ENCODE peak calls at places on chromosomes 6 and 20, in ten cellular contexts. T is psoas muscle; N is fibroblast of lung; W is mesendoderm; U is heart left ventricle; Z is adrenal gland; G is uterus; P is cardiac muscle cell; M is CD8-positive, alpha-beta T cell; O is mammary epithelial cell. I is an unnamed sample.

GRCh38 chr6:53635322-53635721 is 30.2 kb downstream of the KLHL31 start:
- DNase-seq in T (no peak), P (peak; percentile 3), G (no peak), W (no peak), M (no peak), O (peak; percentile 65), U (no peak), Z (no peak), N (no peak), I (no peak)

GRCh38 chr20:64241061-64241460 is 14.5 kb upstream of the PCMTD2 start:
- DNase-seq in P (no peak), G (no peak), O (no peak), U (peak; percentile 17), T (peak; percentile 35), N (no peak), M (no peak), W (no peak), Z (peak; percentile 7), I (no peak)

GRCh38 chr6:31609519-31610406 is 5.3 kb upstream of the AIF1 start:
- DNase-seq in O (no peak), U (no peak), N (no peak), P (peak; percentile 56), M (no peak), G (no peak), W (no peak), T (no peak), Z (no peak), I (no peak)

GRCh38 chr6:30111266-30111856 is 1.5 kb downstream of the TRIM31 start:
- DNase-seq in T (no peak), Z (no peak), O (no peak), W (no peak), G (no peak), M (no peak), P (no peak), N (no peak), U (no peak), I (no peak)

GRCh38 chr6:160462551-160463109 is 114.5 kb downstream of the SLC22A3 start:
- DNase-seq in W (no peak), G (no peak), Z (no peak), P (peak; percentile 87), O (peak; percentile 82), M (peak; percentile 54), U (no peak), N (peak; percentile 95), T (no peak), I (peak; percentile 18)

GRCh38 chr20:63292904-63293303 is at the start of gene COL20A1:
- DNase-seq in U (peak; percentile 40), N (no peak), G (no peak), P (no peak), O (no peak), M (no peak), T (no peak), W (no peak), Z (no peak), I (no peak)

GRCh38 chr20:64145458-64146300 is 18.6 kb upstream of the MYT1 start:
- DNase-seq in N (no peak), G (no peak), O (no peak), T (no peak), Z (no peak), W (peak; percentile 21), P (no peak), U (peak; percentile 47), M (no peak), I (no peak)

GRCh38 chr20:44326391-44327159 is 10.3 kb upstream of the R3HDML start:
- DNase-seq in P (no peak), O (no peak), N (no peak), G (no peak), W (peak; percentile 27), U (no peak), M (no peak), T (no peak), Z (no peak), I (no peak)

GRCh38 chr6:6131492-6132109 is 124.9 kb upstream of the NRN1 start:
- DNase-seq in U (no peak), P (no peak), T (no peak), G (no peak), M (no peak), Z (no peak), O (peak; percentile 21), W (peak; percentile 84), N (no peak), I (no peak)

GRCh38 chr6:14448246-14448645 is 330.7 kb downstream of the CD83 start:
- DNase-seq in U (no peak), N (no peak), P (no peak), W (no peak), Z (no peak), T (no peak), M (no peak), O (no peak), G (no peak), I (no peak)
- H3K4me1 ChIP-seq in U (no peaks in the 10 kb centered on the region), N (no peaks in the 10 kb centered on the region), P (no peaks in the 10 kb centered on the region), W (no peaks in the 10 kb centered on the region), Z (no peaks in the 10 kb centered on the region), T (no peaks in the 10 kb centered on the region), M (peaks cover 13% of the 10 kb centered on the region), O (no peaks in the 10 kb centered on the region), G (no peaks in the 10 kb centered on the region), I (peaks cover 24% of the 10 kb centered on the region)

GRCh38 chr6:149728499-149729234 is 10.8 kb upstream of the LATS1 start:
- DNase-seq in P (no peak), Z (no peak), U (no peak), W (peak; percentile 48), T (no peak), O (no peak), N (no peak), M (no peak), G (no peak), I (no peak)

GRCh38 chr6:149723262-149723661 is 5.4 kb upstream of the LATS1 start:
- DNase-seq in G (no peak), Z (no peak), O (no peak), T (no peak), U (no peak), P (no peak), M (no peak), N (no peak), W (no peak), I (no peak)

GRCh38 chr6:149723771-149724417 is 6.0 kb upstream of the LATS1 start:
- DNase-seq in O (peak; percentile 74), P (peak; percentile 87), G (no peak), N (peak; percentile 72), M (peak; percentile 27), Z (peak; percentile 74), T (no peak), U (no peak), W (peak; percentile 66), I (no peak)

GRCh38 chr6:149725785-149726184 is 7.9 kb upstream of the LATS1 start:
- DNase-seq in Z (no peak), M (no peak), O (no peak), P (no peak), G (no peak), T (no peak), W (no peak), N (no peak), U (no peak), I (no peak)

GRCh38 chr6:149727793-149728498 is 10.0 kb upstream of the LATS1 start:
- DNase-seq in N (no peak), O (no peak), W (no peak), T (no peak), M (no peak), U (no peak), G (no peak), Z (no peak), P (no peak), I (no peak)
- H3K27me3 ChIP-seq in N (no peaks in the 10 kb centered on the region), O (no peaks in the 10 kb centered on the region), W (no peaks in the 10 kb centered on the region), T (no peaks in the 10 kb centered on the region), M (no peaks in the 10 kb centered on the region), U (no peaks in the 10 kb centered on the region), G (no peaks in the 10 kb centered on the region), Z (no peaks in the 10 kb centered on the region), P (no peaks in the 10 kb centered on the region), I (no peaks in the 10 kb centered on the region)

GRCh38 chr6:41352396-41352795 is 17.0 kb downstream of the NCR2 start:
- DNase-seq in M (no peak), O (no peak), U (no peak), T (no peak), P (no peak), N (no peak), W (no peak), Z (no peak), G (no peak), I (no peak)
- H3K27ac ChIP-seq in M (no peak overlapping the region), O (no peak overlapping the region), U (no peak overlapping the region), T (no peak overlapping the region), P (no peak overlapping the region), N (no peak overlapping the region), W (no peak overlapping the region), Z (no peak overlapping the region), G (no peak overlapping the region), I (no peak overlapping the region)

GRCh38 chr6:24935753-24936152 is at the start of gene RIPOR2:
- DNase-seq in N (no peak), G (no peak), Z (peak; percentile 20), M (peak; percentile 70), P (no peak), O (no peak), T (peak; percentile 51), U (peak; percentile 69), W (peak; percentile 87), I (peak; percentile 69)

GRCh38 chr6:24933868-24934401 is 1.8 kb downstream of the RIPOR2 start:
- DNase-seq in G (no peak), P (peak; percentile 34), T (no peak), Z (no peak), W (peak; percentile 88), M (no peak), N (no peak), U (no peak), O (no peak), I (peak; percentile 61)

GRCh38 chr6:24935323-24935722 is 437 bp downstream of the RIPOR2 start:
- DNase-seq in U (no peak), M (no peak), O (no peak), P (no peak), T (no peak), Z (no peak), G (no peak), W (peak; percentile 61), N (peak; percentile 43), I (no peak)

GRCh38 chr6:24933266-24933665 is 2.5 kb downstream of the RIPOR2 start:
- DNase-seq in Z (no peak), U (no peak), N (no peak), M (no peak), T (no peak), O (no peak), W (no peak), G (no peak), P (no peak), I (no peak)

DNA sequence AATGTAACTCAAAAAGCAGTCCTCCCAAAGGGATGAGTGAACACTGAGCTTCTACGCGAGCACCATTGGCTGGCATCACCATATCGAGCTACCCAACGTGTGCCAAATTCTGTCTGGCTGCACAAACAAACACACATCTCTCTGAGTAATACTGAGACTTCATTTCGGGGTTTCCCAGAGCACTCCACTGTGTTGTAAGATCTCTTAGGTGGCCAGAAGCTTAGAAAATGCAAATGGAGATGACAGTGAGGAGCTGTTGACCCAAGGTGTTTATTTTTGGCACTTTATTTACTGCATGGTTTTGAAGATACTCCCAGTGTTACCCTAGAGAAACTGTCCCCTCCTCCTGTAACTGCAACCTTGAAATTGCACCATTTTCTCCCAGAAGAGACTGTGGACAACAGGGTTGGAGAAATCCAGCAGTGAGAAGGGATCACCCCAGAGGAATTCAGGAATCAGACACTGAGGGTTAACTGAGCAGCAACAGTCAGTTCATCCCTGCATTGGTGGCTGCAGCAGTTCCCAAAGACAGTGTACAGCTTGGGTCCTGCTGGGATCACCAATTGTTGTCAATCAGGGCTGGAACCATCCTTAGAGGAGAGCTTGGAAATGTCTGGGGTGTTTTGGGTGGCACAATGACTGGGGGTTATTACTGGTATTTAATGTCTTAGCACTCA is 1.0 kb upstream of the RIPOR2 start:
- DNase-seq in Z (no peak), P (no peak), O (peak; percentile 34), G (no peak), T (no peak), N (peak; percentile 28), U (no peak), W (no peak), M (peak; percentile 48), I (peak; percentile 72)
- H3K4me1 ChIP-seq in Z (no peaks in the 10 kb centered on the region), P (peaks cover 8% of the 10 kb centered on the region), O (no peaks in the 10 kb centered on the region), G (no peaks in the 10 kb centered on the region), T (peaks cover 6% of the 10 kb centered on the region), N (no peaks in the 10 kb centered on the region), U (peaks cover 53% of the 10 kb centered on the region), W (peaks cover 3% of the 10 kb centered on the region), M (peaks cover 51% of the 10 kb centered on the region), I (peaks cover 48% of the 10 kb centered on the region)